ENCODE peak calls at places on chromosome 3, in five cellular contexts. One of them, this sample, is unnamed.

GRCh38 chr3:39065197-39065596 is 13.4 kb downstream of the WDR48 start:
- DNase-seq in transverse colon: peak
- DNase-seq in CD4-positive, alpha-beta T cell: no peak
- DNase-seq in upper lobe of right lung: no peak
- DNase-seq in brain microvascular endothelial cell: peak
- DNase-seq in this sample: no peak

GRCh38 chr3:9168230-9168629 is 81.2 kb downstream of the SRGAP3 start:
- DNase-seq in transverse colon: peak
- DNase-seq in CD4-positive, alpha-beta T cell: no peak
- DNase-seq in upper lobe of right lung: no peak
- DNase-seq in brain microvascular endothelial cell: no peak
- DNase-seq in this sample: no peak

GRCh38 chr3:105334138-105334882 is 32.4 kb upstream of the ALCAM start:
- DNase-seq in transverse colon: no peak
- DNase-seq in CD4-positive, alpha-beta T cell: no peak
- DNase-seq in upper lobe of right lung: no peak
- DNase-seq in brain microvascular endothelial cell: no peak
- DNase-seq in this sample: no peak

GRCh38 chr3:168847293-168847883 is 751.7 kb upstream of the GOLIM4 start:
- DNase-seq in transverse colon: no peak
- DNase-seq in CD4-positive, alpha-beta T cell: no peak
- DNase-seq in upper lobe of right lung: no peak
- DNase-seq in brain microvascular endothelial cell: peak
- DNase-seq in this sample: no peak

GRCh38 chr3:100072328-100073048 is 41.8 kb downstream of the FILIP1L start:
- DNase-seq in transverse colon: no peak
- DNase-seq in CD4-positive, alpha-beta T cell: no peak
- DNase-seq in upper lobe of right lung: no peak
- DNase-seq in brain microvascular endothelial cell: no peak
- DNase-seq in this sample: no peak

GRCh38 chr3:50624634-50625033 is 7.7 kb downstream of the MAPKAPK3 start:
- DNase-seq in transverse colon: no peak
- DNase-seq in CD4-positive, alpha-beta T cell: no peak
- DNase-seq in upper lobe of right lung: no peak
- DNase-seq in brain microvascular endothelial cell: no peak
- DNase-seq in this sample: no peak

GRCh38 chr3:40872562-40872961 is 326.7 kb upstream of the CTNNB1 start:
- DNase-seq in transverse colon: no peak
- DNase-seq in CD4-positive, alpha-beta T cell: no peak
- DNase-seq in upper lobe of right lung: no peak
- DNase-seq in brain microvascular endothelial cell: no peak
- DNase-seq in this sample: no peak

GRCh38 chr3:8345396-8345795 is 156.2 kb upstream of the LMCD1 start:
- DNase-seq in transverse colon: no peak
- DNase-seq in CD4-positive, alpha-beta T cell: no peak
- DNase-seq in upper lobe of right lung: no peak
- DNase-seq in brain microvascular endothelial cell: no peak
- DNase-seq in this sample: no peak

GRCh38 chr3:132283440-132283839 is 33.8 kb upstream of the ACP3 start:
- DNase-seq in transverse colon: no peak
- DNase-seq in CD4-positive, alpha-beta T cell: no peak
- DNase-seq in upper lobe of right lung: no peak
- DNase-seq in brain microvascular endothelial cell: no peak
- DNase-seq in this sample: no peak

GRCh38 chr3:155360281-155360680 is 66.8 kb upstream of the STRIT1 start:
- DNase-seq in transverse colon: no peak
- DNase-seq in CD4-positive, alpha-beta T cell: no peak
- DNase-seq in upper lobe of right lung: no peak
- DNase-seq in brain microvascular endothelial cell: no peak
- DNase-seq in this sample: no peak

GRCh38 chr3:60742606-60743145 is 508.6 kb downstream of the FHIT start:
- DNase-seq in transverse colon: no peak
- DNase-seq in CD4-positive, alpha-beta T cell: no peak
- DNase-seq in upper lobe of right lung: no peak
- DNase-seq in brain microvascular endothelial cell: peak
- DNase-seq in this sample: no peak

GRCh38 chr3:82132210-82133069 is 371.0 kb upstream of the GBE1 start:
- DNase-seq in transverse colon: no peak
- DNase-seq in CD4-positive, alpha-beta T cell: no peak
- DNase-seq in upper lobe of right lung: no peak
- DNase-seq in brain microvascular endothelial cell: no peak
- DNase-seq in this sample: no peak

GRCh38 chr3:56868706-56869105 is 67.0 kb upstream of the ARHGEF3 start:
- DNase-seq in transverse colon: no peak
- DNase-seq in CD4-positive, alpha-beta T cell: no peak
- DNase-seq in upper lobe of right lung: no peak
- DNase-seq in brain microvascular endothelial cell: no peak
- DNase-seq in this sample: no peak

GRCh38 chr3:100047455-100048141 is 66.7 kb downstream of the FILIP1L start:
- DNase-seq in transverse colon: peak
- DNase-seq in CD4-positive, alpha-beta T cell: no peak
- DNase-seq in upper lobe of right lung: no peak
- DNase-seq in brain microvascular endothelial cell: peak
- DNase-seq in this sample: no peak

GRCh38 chr3:186077466-186077865 is 31.4 kb downstream of the ETV5 start:
- DNase-seq in transverse colon: no peak
- DNase-seq in CD4-positive, alpha-beta T cell: no peak
- DNase-seq in upper lobe of right lung: no peak
- DNase-seq in brain microvascular endothelial cell: no peak
- DNase-seq in this sample: no peak

GRCh38 chr3:124766113-124767095 is 36.2 kb downstream of the UMPS start:
- DNase-seq in transverse colon: no peak
- DNase-seq in CD4-positive, alpha-beta T cell: no peak
- DNase-seq in upper lobe of right lung: no peak
- DNase-seq in brain microvascular endothelial cell: no peak
- DNase-seq in this sample: no peak

GRCh38 chr3:51559266-51559907 is 20.9 kb downstream of the RAD54L2 start:
- DNase-seq in transverse colon: no peak
- DNase-seq in CD4-positive, alpha-beta T cell: no peak
- DNase-seq in upper lobe of right lung: no peak
- DNase-seq in brain microvascular endothelial cell: peak
- DNase-seq in this sample: no peak

GRCh38 chr3:13229291-13229949 is 156.2 kb upstream of the IQSEC1 start:
- DNase-seq in transverse colon: no peak
- DNase-seq in CD4-positive, alpha-beta T cell: no peak
- DNase-seq in upper lobe of right lung: no peak
- DNase-seq in brain microvascular endothelial cell: peak
- DNase-seq in this sample: no peak

GRCh38 chr3:72887378-72887722 is 496 bp upstream of the GXYLT2 start:
- DNase-seq in transverse colon: no peak
- DNase-seq in CD4-positive, alpha-beta T cell: no peak
- DNase-seq in upper lobe of right lung: no peak
- DNase-seq in brain microvascular endothelial cell: no peak
- DNase-seq in this sample: no peak

GRCh38 chr3:71930056-71930991 is 145.4 kb upstream of the PROK2 start:
- DNase-seq in transverse colon: no peak
- DNase-seq in CD4-positive, alpha-beta T cell: no peak
- DNase-seq in upper lobe of right lung: no peak
- DNase-seq in brain microvascular endothelial cell: peak
- DNase-seq in this sample: no peak

GRCh38 chr3:46709721-46710120 is 7.9 kb downstream of the PRSS50 start:
- DNase-seq in transverse colon: no peak
- DNase-seq in CD4-positive, alpha-beta T cell: no peak
- DNase-seq in upper lobe of right lung: peak
- DNase-seq in brain microvascular endothelial cell: no peak
- DNase-seq in this sample: no peak

GRCh38 chr3:52890735-52891134 is 6.6 kb downstream of the STIMATE start:
- DNase-seq in transverse colon: no peak
- DNase-seq in CD4-positive, alpha-beta T cell: no peak
- DNase-seq in upper lobe of right lung: no peak
- DNase-seq in brain microvascular endothelial cell: peak
- DNase-seq in this sample: no peak

GRCh38 chr3:82274897-82275296 is 513.5 kb upstream of the GBE1 start:
- DNase-seq in transverse colon: no peak
- DNase-seq in CD4-positive, alpha-beta T cell: no peak
- DNase-seq in upper lobe of right lung: no peak
- DNase-seq in brain microvascular endothelial cell: no peak
- DNase-seq in this sample: no peak

GRCh38 chr3:87206070-87206469 is 21.0 kb upstream of the CHMP2B start:
- DNase-seq in transverse colon: no peak
- DNase-seq in CD4-positive, alpha-beta T cell: no peak
- DNase-seq in upper lobe of right lung: no peak
- DNase-seq in brain microvascular endothelial cell: peak
- DNase-seq in this sample: no peak

GRCh38 chr3:187997946-187998561 is 155.9 kb upstream of the LPP start:
- DNase-seq in transverse colon: no peak
- DNase-seq in CD4-positive, alpha-beta T cell: no peak
- DNase-seq in upper lobe of right lung: no peak
- DNase-seq in brain microvascular endothelial cell: no peak
- DNase-seq in this sample: no peak

GRCh38 chr3:171950373-171950772 is 89.0 kb upstream of the FNDC3B start:
- DNase-seq in transverse colon: no peak
- DNase-seq in CD4-positive, alpha-beta T cell: no peak
- DNase-seq in upper lobe of right lung: no peak
- DNase-seq in brain microvascular endothelial cell: peak
- DNase-seq in this sample: no peak

GRCh38 chr3:23761440-23761896 is 44.3 kb upstream of the UBE2E1 start:
- DNase-seq in transverse colon: peak
- DNase-seq in CD4-positive, alpha-beta T cell: no peak
- DNase-seq in upper lobe of right lung: no peak
- DNase-seq in brain microvascular endothelial cell: peak
- DNase-seq in this sample: no peak

GRCh38 chr3:2343031-2343682 is 244.5 kb downstream of the CNTN4 start:
- DNase-seq in transverse colon: peak
- DNase-seq in CD4-positive, alpha-beta T cell: no peak
- DNase-seq in upper lobe of right lung: no peak
- DNase-seq in brain microvascular endothelial cell: no peak
- DNase-seq in this sample: no peak

GRCh38 chr3:28973621-28974020 is 307.2 kb upstream of the RBMS3 start:
- DNase-seq in transverse colon: no peak
- DNase-seq in CD4-positive, alpha-beta T cell: no peak
- DNase-seq in upper lobe of right lung: no peak
- DNase-seq in brain microvascular endothelial cell: peak
- DNase-seq in this sample: no peak

DNA sequence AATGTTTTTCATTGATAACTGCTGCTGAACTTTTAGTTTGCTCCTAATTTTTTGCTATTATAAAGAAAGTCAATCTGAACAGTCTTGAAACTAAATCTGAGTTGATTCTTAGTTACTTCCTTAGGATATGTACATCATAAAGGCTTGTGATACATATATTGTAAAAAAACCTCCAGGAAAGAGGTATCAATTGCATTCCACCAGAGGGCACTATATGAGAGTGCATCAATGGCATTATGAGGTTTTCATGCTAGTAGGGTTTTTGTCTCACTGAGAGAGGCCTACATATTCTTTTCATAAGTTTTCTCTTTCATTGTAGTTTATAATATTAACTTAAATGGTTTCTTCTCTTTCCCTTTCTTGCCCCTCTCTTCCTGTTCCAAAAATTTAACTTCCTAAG is 46.9 kb downstream of the PIK3R4 start:
- DNase-seq in transverse colon: no peak
- DNase-seq in CD4-positive, alpha-beta T cell: no peak
- DNase-seq in upper lobe of right lung: no peak
- DNase-seq in brain microvascular endothelial cell: peak
- DNase-seq in this sample: no peak
- TF ChIP-seq CTCF in transverse colon: peak
- TF ChIP-seq CTCF in CD4-positive, alpha-beta T cell: peak
- TF ChIP-seq CTCF in upper lobe of right lung: peak
- TF ChIP-seq CTCF in brain microvascular endothelial cell: peak
- TF ChIP-seq CTCF in this sample: peak

GRCh38 chr3:114451051-114451451 is 157.2 kb downstream of the TIGIT start:
- DNase-seq in transverse colon: no peak
- DNase-seq in CD4-positive, alpha-beta T cell: no peak
- DNase-seq in upper lobe of right lung: no peak
- DNase-seq in brain microvascular endothelial cell: no peak
- DNase-seq in this sample: no peak

GRCh38 chr3:114453296-114453888 is 159.6 kb downstream of the TIGIT start:
- DNase-seq in transverse colon: no peak
- DNase-seq in CD4-positive, alpha-beta T cell: no peak
- DNase-seq in upper lobe of right lung: no peak
- DNase-seq in brain microvascular endothelial cell: no peak
- DNase-seq in this sample: no peak

GRCh38 chr3:114450008-114450596 is 156.3 kb downstream of the TIGIT start:
- DNase-seq in transverse colon: no peak
- DNase-seq in CD4-positive, alpha-beta T cell: no peak
- DNase-seq in upper lobe of right lung: no peak
- DNase-seq in brain microvascular endothelial cell: no peak
- DNase-seq in this sample: no peak

GRCh38 chr3:114452176-114452744 is 158.4 kb downstream of the TIGIT start:
- DNase-seq in transverse colon: no peak
- DNase-seq in CD4-positive, alpha-beta T cell: no peak
- DNase-seq in upper lobe of right lung: no peak
- DNase-seq in brain microvascular endothelial cell: no peak
- DNase-seq in this sample: no peak

GRCh38 chr3:114451561-114452018 is 157.8 kb downstream of the TIGIT start:
- DNase-seq in transverse colon: peak
- DNase-seq in CD4-positive, alpha-beta T cell: no peak
- DNase-seq in upper lobe of right lung: no peak
- DNase-seq in brain microvascular endothelial cell: peak
- DNase-seq in this sample: no peak
- H3K27ac ChIP-seq in transverse colon: peak
- H3K27ac ChIP-seq in CD4-positive, alpha-beta T cell: no peak
- H3K27ac ChIP-seq in upper lobe of right lung: peak
- H3K27ac ChIP-seq in brain microvascular endothelial cell: no peak
- H3K27ac ChIP-seq in this sample: peak

GRCh38 chr3:170367797-170368196 is 10.3 kb downstream of the SKIL start:
- DNase-seq in transverse colon: no peak
- DNase-seq in CD4-positive, alpha-beta T cell: no peak
- DNase-seq in upper lobe of right lung: no peak
- DNase-seq in brain microvascular endothelial cell: no peak
- DNase-seq in this sample: no peak

GRCh38 chr3:170372190-170372879 is 14.8 kb downstream of the SKIL start:
- DNase-seq in transverse colon: no peak
- DNase-seq in CD4-positive, alpha-beta T cell: no peak
- DNase-seq in upper lobe of right lung: no peak
- DNase-seq in brain microvascular endothelial cell: no peak
- DNase-seq in this sample: no peak

GRCh38 chr3:170363471-170363994 is 6.0 kb downstream of the SKIL start:
- DNase-seq in transverse colon: no peak
- DNase-seq in CD4-positive, alpha-beta T cell: no peak
- DNase-seq in upper lobe of right lung: no peak
- DNase-seq in brain microvascular endothelial cell: no peak
- DNase-seq in this sample: no peak

GRCh38 chr3:170364965-170365364 is 7.5 kb downstream of the SKIL start:
- DNase-seq in transverse colon: no peak
- DNase-seq in CD4-positive, alpha-beta T cell: no peak
- DNase-seq in upper lobe of right lung: no peak
- DNase-seq in brain microvascular endothelial cell: no peak
- DNase-seq in this sample: no peak

GRCh38 chr3:170368921-170369320 is 11.4 kb downstream of the SKIL start:
- DNase-seq in transverse colon: no peak
- DNase-seq in CD4-positive, alpha-beta T cell: no peak
- DNase-seq in upper lobe of right lung: no peak
- DNase-seq in brain microvascular endothelial cell: no peak
- DNase-seq in this sample: no peak
- TF ChIP-seq CTCF in transverse colon: peak
- TF ChIP-seq CTCF in CD4-positive, alpha-beta T cell: peak
- TF ChIP-seq CTCF in upper lobe of right lung: peak
- TF ChIP-seq CTCF in brain microvascular endothelial cell: no peak
- TF ChIP-seq CTCF in this sample: no peak

DNA sequence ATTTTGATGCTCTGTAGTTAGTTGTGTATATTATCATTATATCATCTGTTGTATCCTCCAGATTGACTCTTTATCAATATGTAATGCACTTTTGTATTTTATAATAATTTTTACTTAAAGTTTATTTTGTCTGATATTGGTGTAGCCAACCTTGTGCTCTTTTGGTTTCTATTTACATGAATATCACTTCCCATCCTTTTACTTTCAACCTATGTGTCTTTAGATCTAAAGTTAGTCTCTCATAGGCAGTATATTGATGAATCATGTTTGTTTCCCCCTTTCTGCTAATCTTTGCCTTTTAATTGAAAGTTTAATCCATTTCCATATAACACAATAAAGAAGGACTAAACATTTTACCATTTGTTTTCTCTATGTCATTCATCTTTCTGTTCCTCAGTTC is 28.1 kb upstream of the CD200R1L start:
- DNase-seq in transverse colon: no peak
- DNase-seq in CD4-positive, alpha-beta T cell: no peak
- DNase-seq in upper lobe of right lung: no peak
- DNase-seq in brain microvascular endothelial cell: no peak
- DNase-seq in this sample: no peak
- H3K27ac ChIP-seq in transverse colon: no peak
- H3K27ac ChIP-seq in CD4-positive, alpha-beta T cell: no peak
- H3K27ac ChIP-seq in upper lobe of right lung: no peak
- H3K27ac ChIP-seq in brain microvascular endothelial cell: no peak
- H3K27ac ChIP-seq in this sample: no peak